ENCODE peak calls at places on chromosomes 11 and 22, in ten cellular contexts. S, F, N, T, Y, G, O, R, K and I are unnamed samples.

GRCh38 chr22:20427104-20427944 is 10.3 kb downstream of the SCARF2 start:
- DNase-seq in S (no peak), F (no peak), N (no peak), T (no peak), Y (no peak), G (no peak), O (no peak), R (no peak), K (no peak), I (no peak)

GRCh38 chr11:86372586-86372985 is 2.1 kb upstream of the CCDC81 start:
- DNase-seq in S (no peak), F (no peak), N (no peak), T (no peak), Y (peak), G (peak), O (no peak), R (no peak), K (no peak), I (peak)

GRCh38 chr11:61111786-61112517 is 9.7 kb downstream of the CD5 start:
- DNase-seq in S (no peak), F (no peak), N (no peak), T (no peak), Y (no peak), G (no peak), O (peak), R (no peak), K (no peak), I (no peak)

GRCh38 chr22:24992946-24993345 is 40.4 kb downstream of the KIAA1671 start:
- DNase-seq in S (no peak), F (no peak), N (no peak), T (no peak), Y (no peak), G (no peak), O (no peak), R (no peak), K (no peak), I (no peak)

GRCh38 chr22:24751518-24751917 is 23.0 kb downstream of the PIWIL3 start:
- DNase-seq in S (no peak), F (no peak), N (no peak), T (no peak), Y (no peak), G (peak), O (no peak), R (no peak), K (no peak), I (peak)

GRCh38 chr11:69834811-69835800 is 15.9 kb upstream of the FGF3 start:
- DNase-seq in S (no peak), F (no peak), N (no peak), T (no peak), Y (no peak), G (no peak), O (no peak), R (no peak), K (no peak), I (no peak)

GRCh38 chr11:128506999-128507591 is 80.3 kb downstream of the ETS1 start:
- DNase-seq in S (peak), F (no peak), N (peak), T (no peak), Y (peak), G (peak), O (no peak), R (peak), K (peak), I (peak)

GRCh38 chr11:126140106-126140931 is 71.1 kb downstream of the RPUSD4 start:
- DNase-seq in S (no peak), F (no peak), N (peak), T (no peak), Y (no peak), G (no peak), O (no peak), R (no peak), K (no peak), I (no peak)

DNA sequence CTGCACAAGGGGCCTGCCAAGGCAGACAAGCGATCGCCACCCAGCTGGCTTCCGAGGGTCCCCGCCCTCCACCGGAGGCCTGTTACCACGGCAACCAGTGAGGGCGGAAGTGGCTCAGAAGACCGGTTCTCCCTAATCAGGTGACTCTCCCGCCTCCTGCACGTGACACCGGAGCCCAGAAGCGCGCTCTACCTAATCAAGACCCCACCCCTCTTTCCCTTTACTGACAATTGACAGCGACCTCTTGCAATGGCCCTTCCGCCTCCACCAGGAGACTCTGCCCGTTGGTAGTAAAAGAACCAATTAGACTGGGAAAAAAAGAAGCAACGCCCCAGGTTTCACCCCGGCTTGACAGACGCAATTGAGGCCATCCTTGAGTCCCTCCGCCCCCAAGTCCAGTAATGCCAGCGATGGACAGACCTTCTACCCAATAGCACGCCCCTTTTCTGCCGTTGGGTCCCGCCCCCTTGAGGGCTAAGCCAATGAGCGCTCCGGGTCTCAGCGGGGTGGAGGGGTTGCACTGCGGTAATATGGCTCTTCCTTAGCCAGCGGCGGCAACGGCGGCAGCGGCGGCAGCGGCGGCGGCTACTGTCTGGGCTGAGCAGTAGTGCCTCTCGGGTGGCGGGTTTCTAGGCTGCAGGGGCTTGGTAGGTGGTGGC is at the start of gene UVRAG:
- DNase-seq in S (peak), F (peak), N (peak), T (peak), Y (peak), G (peak), O (peak), R (peak), K (peak), I (peak)
- TF ChIP-seq CTCF in S (no peak), F (no peak), N (peak), T (no peak), Y (no peak), G (no peak), O (no peak), R (no peak), K (no peak), I (no peak)

GRCh38 chr11:115501504-115501894 is 2.7 kb downstream of the CADM1 start:
- DNase-seq in S (no peak), F (no peak), N (no peak), T (no peak), Y (no peak), G (no peak), O (no peak), R (no peak), K (no peak), I (no peak)

GRCh38 chr11:115498354-115498753 is 5.9 kb downstream of the CADM1 start:
- DNase-seq in S (peak), F (no peak), N (no peak), T (no peak), Y (no peak), G (no peak), O (no peak), R (no peak), K (no peak), I (no peak)

GRCh38 chr11:115499241-115499799 is 4.9 kb downstream of the CADM1 start:
- DNase-seq in S (no peak), F (no peak), N (no peak), T (no peak), Y (no peak), G (no peak), O (no peak), R (no peak), K (no peak), I (no peak)

GRCh38 chr11:115500547-115501503 is 3.4 kb downstream of the CADM1 start:
- DNase-seq in S (no peak), F (no peak), N (no peak), T (no peak), Y (no peak), G (peak), O (no peak), R (no peak), K (no peak), I (no peak)

GRCh38 chr11:115499891-115500290 is 4.3 kb downstream of the CADM1 start:
- DNase-seq in S (no peak), F (no peak), N (no peak), T (no peak), Y (no peak), G (no peak), O (no peak), R (no peak), K (no peak), I (no peak)
- TF ChIP-seq CTCF in S (no peak), F (no peak), N (no peak), T (no peak), Y (no peak), G (no peak), O (no peak), R (no peak), K (no peak), I (peak)

GRCh38 chr11:41289408-41289807 is 170.0 kb downstream of the LRRC4C start:
- DNase-seq in S (no peak), F (no peak), N (no peak), T (no peak), Y (no peak), G (no peak), O (no peak), R (no peak), K (no peak), I (no peak)
- TF ChIP-seq CTCF in S (no peak), F (no peak), N (no peak), T (no peak), Y (no peak), G (no peak), O (no peak), R (no peak), K (no peak), I (no peak)

GRCh38 chr11:64340671-64341335 is 799 bp downstream of the CCDC88B start:
- DNase-seq in S (peak), F (no peak), N (no peak), T (no peak), Y (no peak), G (no peak), O (peak), R (peak), K (no peak), I (no peak)
- TF ChIP-seq CTCF in S (no peak), F (no peak), N (no peak), T (peak), Y (no peak), G (no peak), O (no peak), R (no peak), K (peak), I (no peak)

GRCh38 chr11:56093008-56093407 is at the start of gene OR8I2:
- DNase-seq in S (no peak), F (no peak), N (no peak), T (no peak), Y (no peak), G (no peak), O (no peak), R (no peak), K (no peak), I (no peak)

DNA sequence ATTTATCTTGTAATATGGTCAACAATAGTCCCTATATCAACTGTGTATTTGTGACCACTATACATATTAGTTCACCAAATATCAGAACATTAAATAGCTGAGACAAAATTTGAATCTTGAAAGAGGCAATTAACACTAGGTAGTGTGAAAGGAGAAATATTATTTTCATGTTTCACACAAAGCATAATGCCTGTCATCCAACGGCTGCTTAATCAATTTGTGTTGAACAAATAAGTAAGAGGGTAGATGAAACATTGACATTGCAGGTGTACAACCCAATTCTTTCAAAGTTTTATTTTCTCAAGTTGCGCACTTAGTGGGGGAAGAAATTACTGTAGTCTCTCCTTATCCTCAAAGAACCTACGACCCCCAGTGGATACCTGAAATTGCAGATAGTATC is 3.4 kb upstream of the OR8I2 start:
- DNase-seq in S (no peak), F (no peak), N (no peak), T (no peak), Y (no peak), G (no peak), O (no peak), R (no peak), K (no peak), I (no peak)
- TF ChIP-seq CTCF in S (no peak), F (no peak), N (no peak), T (no peak), Y (no peak), G (no peak), O (peak), R (no peak), K (no peak), I (peak)

DNA sequence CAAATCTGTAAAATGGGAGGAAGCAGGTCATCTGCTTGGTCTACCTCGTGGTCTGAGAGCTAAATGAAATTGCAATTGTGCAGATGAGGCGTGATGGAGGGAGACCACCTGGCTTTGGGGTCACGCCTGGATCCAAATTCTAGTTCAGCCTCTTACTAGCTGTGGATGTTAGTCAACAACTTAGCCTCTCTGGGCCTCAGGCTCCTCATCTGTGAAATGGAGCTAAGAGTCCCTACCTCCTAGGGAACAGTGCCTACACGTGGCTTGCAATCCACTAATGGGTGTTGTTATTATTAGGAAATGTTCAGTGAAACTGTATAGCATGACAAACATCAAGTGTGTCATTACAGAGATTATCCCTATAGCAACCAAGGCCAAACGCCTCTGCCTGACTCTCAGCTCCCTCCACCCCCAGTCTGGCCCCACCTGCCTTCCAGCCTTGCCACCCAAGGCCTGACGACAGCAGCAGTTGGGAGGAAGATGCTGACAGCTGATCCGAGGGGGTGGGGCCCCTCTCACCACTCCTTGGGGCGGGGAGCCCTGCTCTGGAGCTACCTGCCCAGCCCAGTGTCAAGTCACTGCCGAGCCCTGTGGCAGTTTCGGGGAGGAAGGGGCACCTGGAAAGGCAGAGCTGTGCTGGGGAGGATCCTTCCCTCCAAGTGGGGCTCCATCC is 1.7 kb upstream of the RHOD start:
- DNase-seq in S (peak), F (no peak), N (peak), T (no peak), Y (peak), G (peak), O (peak), R (peak), K (peak), I (peak)
- TF ChIP-seq CTCF in S (no peak), F (no peak), N (no peak), T (no peak), Y (no peak), G (no peak), O (no peak), R (no peak), K (no peak), I (no peak)